ENCODE peak calls at places on chromosomes 16 and 17, in eight cellular contexts. O is thoracic aorta, Y is right lobe of liver, V is PC-9, L is pancreas, W is uterus, P is hepatocyte, D is mammary epithelial cell. T is an unnamed sample.

GRCh38 chr17:29145289-29146058 is 34.7 kb downstream of the MYO18A start:
- DNase-seq in O (no peak), Y (peak; percentile 61), V (peak; percentile 52), L (no peak), W (peak; percentile 57), P (peak; percentile 80), D (peak; percentile 57), T (no peak)

GRCh38 chr17:17237026-17237799 is at the start of gene FLCN:
- DNase-seq in O (peak; percentile 66), Y (peak; percentile 92), V (peak; percentile 79), L (peak; percentile 91), W (peak; percentile 91), P (peak; percentile 93), D (peak; percentile 81), T (peak; percentile 89)

GRCh38 chr17:78537217-78537860 is 39.9 kb downstream of the DNAH17 start:
- DNase-seq in O (no peak), Y (no peak), V (no peak), L (no peak), W (no peak), P (no peak), D (peak; percentile 79), T (no peak)

GRCh38 chr16:84087461-84088151 is 29.1 kb downstream of the MBTPS1 start:
- DNase-seq in O (no peak), Y (no peak), V (no peak), L (no peak), W (no peak), P (no peak), D (no peak), T (no peak)

GRCh38 chr16:70454221-70455034 is at the start of gene FCSK:
- DNase-seq in O (no peak), Y (peak; percentile 74), V (peak; percentile 67), L (peak; percentile 74), W (peak; percentile 65), P (peak; percentile 86), D (peak; percentile 67), T (no peak)

GRCh38 chr17:71203953-71204352 is 916.9 kb upstream of the SOX9 start:
- DNase-seq in O (no peak), Y (no peak), V (no peak), L (no peak), W (no peak), P (no peak), D (peak; percentile 26), T (no peak)

GRCh38 chr17:13931111-13931526 is 138.2 kb upstream of the COX10 start:
- DNase-seq in O (no peak), Y (no peak), V (no peak), L (no peak), W (peak; percentile 51), P (peak; percentile 28), D (no peak), T (no peak)

GRCh38 chr17:55420067-55420775 is 1.4 kb downstream of the MMD start:
- DNase-seq in O (no peak), Y (no peak), V (no peak), L (no peak), W (no peak), P (no peak), D (no peak), T (no peak)

GRCh38 chr17:44084131-44084538 is 13.6 kb downstream of the G6PC3 start:
- DNase-seq in O (no peak), Y (no peak), V (no peak), L (peak; percentile 44), W (no peak), P (no peak), D (no peak), T (no peak)

GRCh38 chr16:81590714-81591537 is 146.3 kb downstream of the CMIP start:
- DNase-seq in O (no peak), Y (no peak), V (no peak), L (no peak), W (no peak), P (no peak), D (no peak), T (no peak)

GRCh38 chr16:66911112-66911511 is 7.6 kb downstream of the CDH16 start:
- DNase-seq in O (no peak), Y (peak; percentile 13), V (peak; percentile 43), L (no peak), W (no peak), P (no peak), D (peak; percentile 75), T (no peak)

GRCh38 chr17:20291853-20292252 is 175.5 kb downstream of the LGALS9B start:
- DNase-seq in O (no peak), Y (no peak), V (no peak), L (no peak), W (no peak), P (no peak), D (no peak), T (no peak)

GRCh38 chr17:4944554-4945175 is 3.7 kb downstream of the PFN1 start:
- DNase-seq in O (no peak), Y (no peak), V (no peak), L (peak; percentile 68), W (no peak), P (no peak), D (no peak), T (no peak)

GRCh38 chr16:61887903-61888302 is 148.3 kb downstream of the CDH8 start:
- DNase-seq in O (no peak), Y (no peak), V (no peak), L (no peak), W (no peak), P (peak; percentile 9), D (peak; percentile 2), T (no peak)

GRCh38 chr16:74718741-74719610 is 18.3 kb upstream of the MLKL start:
- DNase-seq in O (no peak), Y (no peak), V (no peak), L (peak; percentile 47), W (no peak), P (no peak), D (no peak), T (no peak)

GRCh38 chr16:28846080-28846932 is at the start of gene TUFM:
- DNase-seq in O (peak; percentile 94), Y (peak; percentile 98), V (peak; percentile 99), L (peak; percentile 98), W (peak; percentile 97), P (peak; percentile 99), D (peak; percentile 98), T (peak; percentile 98)

GRCh38 chr16:69376393-69377059 is 9.3 kb downstream of the TERF2 start:
- DNase-seq in O (no peak), Y (no peak), V (no peak), L (no peak), W (no peak), P (no peak), D (no peak), T (no peak)

GRCh38 chr17:79531191-79531590 is 79.7 kb downstream of the RBFOX3 start:
- DNase-seq in O (no peak), Y (no peak), V (no peak), L (no peak), W (no peak), P (no peak), D (no peak), T (no peak)

GRCh38 chr17:7833011-7833794 is 814 bp upstream of the KDM6B start:
- DNase-seq in O (no peak), Y (peak; percentile 26), V (no peak), L (peak; percentile 75), W (peak; percentile 29), P (peak; percentile 3), D (no peak), T (peak; percentile 77)

GRCh38 chr16:27547134-27547533 is 2.6 kb downstream of the GTF3C1 start:
- DNase-seq in O (no peak), Y (no peak), V (no peak), L (no peak), W (peak; percentile 54), P (peak; percentile 55), D (peak; percentile 62), T (no peak)
- H3K27ac ChIP-seq in O (no peak overlapping the region), Y (no peak overlapping the region), V (no peak overlapping the region), L (no peak overlapping the region), W (peak overlapping the region; percentile 50), P (peak overlapping the region; percentile 7), D (no peak overlapping the region), T (no peak overlapping the region)

GRCh38 chr16:76634847-76635697 is 357.9 kb downstream of the CNTNAP4 start:
- DNase-seq in O (no peak), Y (peak; percentile 20), V (no peak), L (peak; percentile 33), W (no peak), P (no peak), D (no peak), T (no peak)

DNA sequence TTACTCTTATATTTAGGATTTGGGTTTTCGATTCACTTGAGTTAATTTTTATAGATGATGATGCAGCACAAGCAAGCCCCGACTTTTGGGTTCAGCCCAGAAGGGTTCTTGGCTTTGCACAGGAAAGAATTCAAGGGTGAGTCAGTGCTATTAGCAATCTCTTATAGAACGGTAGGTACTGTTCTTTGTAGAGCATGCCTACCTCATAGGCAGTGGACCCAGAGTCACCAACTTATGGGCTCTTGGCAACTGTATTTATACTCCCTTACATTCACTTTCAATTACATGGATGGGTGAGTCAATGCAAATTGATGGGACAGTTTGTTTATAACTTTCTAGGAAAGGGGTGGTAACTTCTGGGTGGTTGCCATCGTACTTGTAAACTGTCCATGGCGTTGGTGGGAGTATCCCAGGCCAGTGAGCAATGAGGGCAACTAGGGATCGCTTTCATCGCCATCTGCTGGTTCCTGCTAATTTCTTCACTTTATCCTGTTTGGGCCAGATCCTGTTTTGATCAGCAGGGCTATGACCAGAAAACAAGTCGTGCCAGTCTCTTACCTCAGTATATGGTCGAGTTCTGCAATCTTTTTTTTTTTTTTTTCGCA is 362.6 kb downstream of the CNTNAP4 start:
- DNase-seq in O (no peak), Y (peak; percentile 37), V (no peak), L (no peak), W (no peak), P (peak; percentile 67), D (peak; percentile 47), T (no peak)
- TF ChIP-seq CTCF in O (no peak), Y (peak; percentile 46), V (peak; percentile 20), L (no peak), W (no peak), P (peak; percentile 49), D (peak; percentile 27), T (no peak)

GRCh38 chr17:75595284-75595918 is 7.8 kb downstream of the MYO15B start:
- DNase-seq in O (no peak), Y (no peak), V (no peak), L (no peak), W (no peak), P (no peak), D (no peak), T (no peak)
- H3K4me3 ChIP-seq in O (no peak overlapping the region), Y (no peak overlapping the region), V (no peak overlapping the region), L (no peak overlapping the region), W (no peak overlapping the region), P (no peak overlapping the region), D (no peak overlapping the region), T (no peak overlapping the region)

GRCh38 chr16:76535-77272 is 1.3 kb upstream of the MPG start:
- DNase-seq in O (peak; percentile 74), Y (peak; percentile 76), V (peak; percentile 81), L (peak; percentile 80), W (peak; percentile 76), P (peak; percentile 77), D (peak; percentile 25), T (peak; percentile 95)

GRCh38 chr16:77273-77806 is 685 bp upstream of the MPG start:
- DNase-seq in O (no peak), Y (peak; percentile 69), V (peak; percentile 61), L (peak; percentile 72), W (peak; percentile 54), P (peak; percentile 79), D (no peak), T (no peak)

GRCh38 chr16:74437-75318 is 2.2 kb upstream of the RHBDF1 start:
- DNase-seq in O (no peak), Y (no peak), V (no peak), L (no peak), W (no peak), P (no peak), D (no peak), T (no peak)

GRCh38 chr16:74025-74424 is 1.6 kb upstream of the RHBDF1 start:
- DNase-seq in O (no peak), Y (no peak), V (no peak), L (no peak), W (no peak), P (no peak), D (no peak), T (no peak)

GRCh38 chr16:75580-76501 is 2.2 kb upstream of the MPG start:
- DNase-seq in O (no peak), Y (no peak), V (peak; percentile 47), L (peak; percentile 69), W (peak; percentile 91), P (peak; percentile 87), D (no peak), T (peak; percentile 92)
- H3K27ac ChIP-seq in O (peak overlapping the region; percentile 95), Y (no peak overlapping the region), V (no peak overlapping the region), L (peak overlapping the region; percentile 77), W (peak overlapping the region; percentile 90), P (peak overlapping the region; percentile 95), D (no peak overlapping the region), T (peak overlapping the region; percentile 100)